ENCODE peak calls at places on chromosomes 7 and 10, in four cellular contexts. I is HepG2, E is GM12878, K is K562. Z is an unnamed sample.

GRCh38 chr10:126937026-126937425 is 31.8 kb downstream of the DOCK1 start:
- DNase-seq in I (no peak), E (no peak), K (no peak), Z (no peak)

GRCh38 chr10:103564116-103564501 is 70.6 kb downstream of the NEURL1 start:
- DNase-seq in I (no peak), E (no peak), K (no peak), Z (no peak)

GRCh38 chr10:79380125-79380917 is 33.1 kb downstream of the PPIF start:
- DNase-seq in I (peak; percentile 92), E (no peak), K (no peak), Z (no peak)

GRCh38 chr10:34405611-34406462 is 409.3 kb downstream of the PARD3 start:
- DNase-seq in I (peak; percentile 82), E (no peak), K (no peak), Z (no peak)

GRCh38 chr10:84195044-84195830 is 900 bp downstream of the CDHR1 start:
- DNase-seq in I (no peak), E (no peak), K (no peak), Z (no peak)

GRCh38 chr10:132293416-132294195 is 14.1 kb downstream of the STK32C start:
- DNase-seq in I (no peak), E (no peak), K (no peak), Z (no peak)

GRCh38 chr7:150451097-150451793 is 815 bp downstream of the GIMAP8 start:
- DNase-seq in I (no peak), E (peak; percentile 79), K (no peak), Z (no peak)

GRCh38 chr10:32210306-32211045 is 136.5 kb downstream of the EPC1 start:
- DNase-seq in I (peak; percentile 65), E (no peak), K (peak; percentile 59), Z (no peak)

GRCh38 chr7:665751-666453 is 60.6 kb upstream of the DNAAF5 start:
- DNase-seq in I (no peak), E (no peak), K (no peak), Z (no peak)

GRCh38 chr10:47024399-47025252 is 113.4 kb downstream of the PTPN20 start:
- DNase-seq in I (peak; percentile 53), E (peak; percentile 16), K (peak; percentile 70), Z (peak; percentile 52)

GRCh38 chr10:22475857-22476600 is 130.7 kb downstream of the SPAG6 start:
- DNase-seq in I (no peak), E (no peak), K (no peak), Z (peak; percentile 1)

GRCh38 chr10:93376372-93377296 is 105.5 kb downstream of the MYOF start:
- DNase-seq in I (peak; percentile 69), E (peak; percentile 31), K (peak; percentile 53), Z (peak; percentile 62)

GRCh38 chr7:7969306-7970112 is 913 bp downstream of the GLCCI1 start:
- DNase-seq in I (no peak), E (no peak), K (peak; percentile 61), Z (peak; percentile 51)

GRCh38 chr7:136071106-136071505 is 93.9 kb upstream of the MTPN start:
- DNase-seq in I (no peak), E (no peak), K (no peak), Z (no peak)

GRCh38 chr10:133415752-133416151 is 8.7 kb downstream of the SPRN start:
- DNase-seq in I (no peak), E (no peak), K (no peak), Z (no peak)

GRCh38 chr10:20289055-20289454 is 472.8 kb downstream of the PLXDC2 start:
- DNase-seq in I (no peak), E (no peak), K (no peak), Z (no peak)

GRCh38 chr7:710161-710560 is 16.3 kb upstream of the DNAAF5 start:
- DNase-seq in I (no peak), E (no peak), K (no peak), Z (no peak)

GRCh38 chr10:104351067-104351681 is 2.5 kb upstream of the CFAP58 start:
- DNase-seq in I (no peak), E (no peak), K (no peak), Z (peak; percentile 81)

GRCh38 chr7:66359656-66360211 is 154.6 kb downstream of the TPST1 start:
- DNase-seq in I (no peak), E (no peak), K (no peak), Z (no peak)

GRCh38 chr7:33757050-33757449 is 148.3 kb upstream of the BMPER start:
- DNase-seq in I (no peak), E (no peak), K (no peak), Z (no peak)

GRCh38 chr7:101395376-101395775 is 32.7 kb downstream of the COL26A1 start:
- DNase-seq in I (no peak), E (no peak), K (no peak), Z (no peak)

GRCh38 chr7:158428131-158428841 is 159.3 kb downstream of the PTPRN2 start:
- DNase-seq in I (no peak), E (no peak), K (no peak), Z (no peak)

GRCh38 chr7:23027261-23027660 is 13.3 kb upstream of the HYCC1 start:
- DNase-seq in I (no peak), E (no peak), K (no peak), Z (no peak)

GRCh38 chr7:69769826-69770225 is 171.6 kb downstream of the AUTS2 start:
- DNase-seq in I (no peak), E (no peak), K (no peak), Z (no peak)

GRCh38 chr10:132078746-132079345 is 13.1 kb downstream of the JAKMIP3 start:
- DNase-seq in I (no peak), E (no peak), K (no peak), Z (no peak)

GRCh38 chr10:132543916-132544743 is 6.5 kb downstream of the INPP5A start:
- DNase-seq in I (no peak), E (no peak), K (no peak), Z (no peak)

GRCh38 chr7:66296-66695 is 126.1 kb upstream of the FAM20C start:
- DNase-seq in I (no peak), E (no peak), K (no peak), Z (no peak)

GRCh38 chr7:155699180-155699579 is 54.7 kb downstream of the RBM33 start:
- DNase-seq in I (no peak), E (no peak), K (no peak), Z (no peak)

GRCh38 chr7:155700847-155701246 is 56.4 kb downstream of the RBM33 start:
- DNase-seq in I (no peak), E (no peak), K (no peak), Z (no peak)

GRCh38 chr7:155698633-155699032 is 54.2 kb downstream of the RBM33 start:
- DNase-seq in I (peak; percentile 37), E (no peak), K (no peak), Z (no peak)

GRCh38 chr7:155702616-155703015 is 58.2 kb downstream of the RBM33 start:
- DNase-seq in I (no peak), E (no peak), K (no peak), Z (no peak)

GRCh38 chr7:155701972-155702544 is 57.6 kb downstream of the RBM33 start:
- DNase-seq in I (no peak), E (no peak), K (no peak), Z (no peak)
- TF ChIP-seq CTCF in I (no peak), E (no peak), K (peak; percentile 27), Z (no peak)

GRCh38 chr10:114652402-114653368 is 5.4 kb downstream of the ABLIM1 start:
- DNase-seq in I (no peak), E (no peak), K (no peak), Z (no peak)
- TF ChIP-seq GABPA in I (no peak), E (no peak), K (no peak), Z (no peak)

DNA sequence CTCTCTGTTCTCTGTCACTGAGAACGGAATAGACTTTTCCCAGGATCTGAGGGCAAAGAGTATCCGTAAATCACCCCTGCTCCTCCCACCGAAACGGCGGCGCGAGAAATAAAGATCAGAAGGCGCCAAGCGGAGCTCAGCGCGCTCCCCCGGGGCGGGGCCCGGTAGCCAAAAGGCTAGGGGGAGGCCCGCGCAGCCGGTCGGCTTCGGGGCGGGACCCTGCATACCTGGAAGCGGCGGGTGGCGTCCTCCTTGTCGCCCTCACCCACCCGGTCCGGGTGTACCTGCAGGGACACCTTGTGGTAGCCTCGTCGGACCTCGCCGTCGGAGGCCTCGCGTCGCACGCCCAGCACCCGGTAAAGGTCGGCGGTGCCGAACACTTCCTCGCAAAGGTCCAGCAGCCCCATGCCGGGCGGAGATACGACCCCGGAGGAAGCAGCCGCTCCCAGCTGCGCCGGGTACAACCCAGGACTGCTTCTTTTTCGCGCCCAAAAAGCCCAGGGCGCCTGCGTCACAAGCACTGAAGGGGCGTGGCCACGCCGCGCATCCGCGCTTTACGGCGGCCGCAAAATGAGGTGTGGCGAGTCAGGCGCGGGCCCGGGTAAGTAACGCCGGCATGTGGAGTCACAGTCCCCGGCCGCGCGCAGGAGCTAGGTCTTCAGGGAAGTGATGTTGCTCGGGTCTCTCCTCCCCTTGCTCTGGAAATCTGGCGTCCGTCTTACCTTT is at the start of gene DNAJC9:
- DNase-seq in I (peak; percentile 87), E (peak; percentile 85), K (peak; percentile 99), Z (peak; percentile 91)
- TF ChIP-seq CTCF in I (peak; percentile 75), E (peak; percentile 5), K (peak; percentile 15), Z (no peak)

GRCh38 chr7:151917791-151918311 is 38.4 kb upstream of the GALNTL5 start:
- DNase-seq in I (no peak), E (no peak), K (no peak), Z (peak; percentile 38)

GRCh38 chr7:151919595-151919994 is 36.7 kb upstream of the GALNTL5 start:
- DNase-seq in I (no peak), E (no peak), K (no peak), Z (no peak)

GRCh38 chr7:151918444-151918843 is 37.8 kb upstream of the GALNTL5 start:
- DNase-seq in I (no peak), E (no peak), K (no peak), Z (no peak)

DNA sequence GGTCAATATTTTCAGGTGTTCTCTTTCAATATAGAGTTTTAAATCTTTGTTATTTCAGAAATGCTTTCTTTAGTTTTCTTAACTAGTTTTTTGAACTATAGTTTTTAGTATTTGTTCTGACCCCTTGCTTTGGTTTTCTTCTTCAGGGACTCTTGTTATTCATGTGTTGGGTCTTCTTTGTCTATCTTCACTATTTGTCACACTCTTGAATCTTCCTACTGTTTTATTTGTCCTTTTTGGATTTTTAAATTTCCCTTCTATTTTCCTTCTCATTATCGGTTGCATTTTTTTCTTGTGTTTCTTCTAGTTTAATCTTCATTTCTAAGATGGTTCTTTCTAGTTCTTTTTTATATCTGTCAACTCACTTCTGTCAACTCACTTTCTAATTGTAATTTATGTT is 37.1 kb upstream of the PRKAG2 start:
- DNase-seq in I (no peak), E (no peak), K (no peak), Z (no peak)
- TF ChIP-seq GABPA in I (no peak), E (no peak), K (no peak), Z (no peak)

Z was measured in HL-60.